ENCODE peak calls at places on chromosomes 4 and X, in six cellular contexts. F is mucosa of descending colon, E is upper lobe of right lung, G is fibroblast of pulmonary artery, B is fibroblast of lung, R is neural progenitor cell. I is an unnamed sample.

GRCh38 chr4:138275946-138276621 is 33.9 kb upstream of the SLC7A11 start:
- DNase-seq in E (no peak), F (no peak), R (no peak), G (peak), B (peak), I (peak)

GRCh38 chr4:129350800-129351199 is 254.8 kb downstream of the C4orf33 start:
- DNase-seq in G (no peak), F (no peak), R (no peak), B (no peak), E (no peak), I (no peak)

GRCh38 chr4:15348236-15348635 is 79.6 kb upstream of the C1QTNF7 start:
- DNase-seq in R (no peak), F (no peak), G (no peak), E (no peak), B (peak), I (no peak)

GRCh38 chr4:106715825-106716224 is 320.3 kb downstream of the DKK2 start:
- DNase-seq in F (no peak), E (no peak), R (no peak), G (no peak), B (no peak), I (no peak)

GRCh38 chr4:20698382-20698781 is 1.9 kb upstream of the PACRGL start:
- DNase-seq in E (no peak), R (no peak), B (no peak), F (no peak), G (peak), I (peak)

GRCh38 chr4:56752985-56753384 is 68.5 kb downstream of the SPINK2 start:
- DNase-seq in B (no peak), G (no peak), E (no peak), F (peak), R (no peak), I (no peak)

GRCh38 chrX:110852180-110852579 is 56.6 kb upstream of the CHRDL1 start:
- DNase-seq in G (peak), F (no peak), E (no peak), R (peak), B (peak), I (peak)

GRCh38 chr4:88204882-88205281 is 46.4 kb upstream of the ABCG2 start:
- DNase-seq in E (no peak), R (no peak), F (no peak), G (peak), B (no peak), I (no peak)

GRCh38 chr4:66558651-66559050 is 888.4 kb upstream of the EPHA5 start:
- DNase-seq in F (no peak), B (peak), R (no peak), E (no peak), G (peak), I (peak)

GRCh38 chr4:164210377-164210776 is 543.6 kb upstream of the SMIM31 start:
- DNase-seq in F (no peak), G (no peak), E (no peak), B (peak), R (no peak), I (no peak)

GRCh38 chrX:47644557-47645091 is 5.7 kb downstream of the ELK1 start:
- DNase-seq in G (peak), E (no peak), R (peak), F (no peak), B (peak), I (peak)

GRCh38 chrX:153968754-153969124 is 2.9 kb downstream of the HCFC1 start:
- DNase-seq in F (no peak), G (no peak), B (peak), E (no peak), R (peak), I (no peak)

GRCh38 chr4:71006203-71006907 is 12.9 kb downstream of the DCK start:
- DNase-seq in R (no peak), B (no peak), G (no peak), E (no peak), F (no peak), I (no peak)

GRCh38 chr4:83722730-83723269 is 186.9 kb downstream of the GPAT3 start:
- DNase-seq in E (no peak), F (no peak), G (no peak), B (no peak), R (no peak), I (no peak)

GRCh38 chr4:85995361-85995760 is 364.5 kb downstream of the MAPK10 start:
- DNase-seq in G (no peak), E (no peak), F (no peak), B (no peak), R (no peak), I (no peak)

GRCh38 chr4:109721033-109721432 is 8.8 kb downstream of the PLA2G12A start:
- DNase-seq in E (no peak), R (no peak), G (peak), B (peak), F (no peak), I (no peak)

GRCh38 chrX:12802741-12803140 is 11.5 kb downstream of the PRPS2 start:
- DNase-seq in B (no peak), E (no peak), R (no peak), F (no peak), G (no peak), I (peak)

GRCh38 chr4:57501715-57502114 is 391.5 kb upstream of the IGFBP7 start:
- DNase-seq in G (peak), R (no peak), E (no peak), F (no peak), B (peak), I (peak)

GRCh38 chr4:133584714-133585113 is 435.6 kb downstream of the PCDH10 start:
- DNase-seq in G (no peak), R (no peak), B (no peak), F (no peak), E (no peak), I (no peak)

GRCh38 chr4:72546456-72546855 is 22.6 kb downstream of the ADAMTS3 start:
- DNase-seq in R (no peak), E (no peak), B (no peak), F (no peak), G (no peak), I (peak)

GRCh38 chr4:118716304-118716703 is 31.1 kb downstream of the METTL14 start:
- DNase-seq in B (no peak), R (no peak), F (no peak), G (no peak), E (no peak), I (no peak)

GRCh38 chrX:44903842-44904530 is 31.0 kb downstream of the KDM6A start:
- DNase-seq in B (no peak), F (no peak), R (no peak), G (no peak), E (no peak), I (no peak)

GRCh38 chr4:114595207-114595606 is 3.4 kb upstream of the UGT8 start:
- DNase-seq in E (no peak), R (no peak), B (no peak), G (no peak), F (no peak), I (no peak)

GRCh38 chr4:52617467-52618017 is 41.6 kb downstream of the USP46 start:
- DNase-seq in R (no peak), B (no peak), E (no peak), G (no peak), F (no peak), I (no peak)

GRCh38 chrX:22135994-22136684 is 104.0 kb downstream of the PHEX start:
- DNase-seq in G (peak), E (no peak), F (no peak), B (peak), R (peak), I (peak)

GRCh38 chr4:80989921-80990544 is 40.5 kb upstream of the BMP3 start:
- DNase-seq in F (no peak), E (no peak), B (peak), G (peak), R (peak), I (peak)

GRCh38 chrX:77945910-77946309 is 23.5 kb downstream of the PGAM4 start:
- DNase-seq in F (no peak), E (no peak), R (no peak), B (no peak), G (no peak), I (no peak)

GRCh38 chr4:139815646-139816601 is 150.3 kb downstream of the MGST2 start:
- DNase-seq in B (peak), E (no peak), G (peak), F (no peak), R (peak), I (peak)

GRCh38 chr4:110275871-110276270 is 77.5 kb upstream of the ELOVL6 start:
- DNase-seq in B (peak), G (peak), E (no peak), F (no peak), R (no peak), I (peak)

GRCh38 chr4:37455301-37456062 is 210.9 kb downstream of the NWD2 start:
- DNase-seq in B (no peak), G (no peak), F (peak), E (peak), R (no peak), I (no peak)

GRCh38 chr4:176883681-176884418 is 91.1 kb upstream of the VEGFC start:
- DNase-seq in G (peak), F (no peak), E (no peak), R (no peak), B (peak), I (peak)
- H3K4me3 ChIP-seq in G (no peak), F (no peak), E (no peak), R (no peak), B (no peak), I (peak)

GRCh38 chr4:186033027-186033426 is 35.9 kb upstream of the TLR3 start:
- DNase-seq in E (no peak), B (no peak), F (no peak), G (no peak), R (no peak), I (no peak)

GRCh38 chr4:186030795-186031194 is 38.2 kb upstream of the TLR3 start:
- DNase-seq in R (no peak), E (no peak), G (no peak), F (no peak), B (no peak), I (no peak)

GRCh38 chr4:186027405-186027804 is 41.6 kb upstream of the TLR3 start:
- DNase-seq in E (no peak), R (no peak), G (no peak), B (no peak), F (peak), I (no peak)

GRCh38 chr4:186029731-186030421 is 39.1 kb upstream of the TLR3 start:
- DNase-seq in E (peak), G (peak), R (peak), B (peak), F (peak), I (peak)

GRCh38 chr4:186032259-186032658 is 36.7 kb upstream of the TLR3 start:
- DNase-seq in B (peak), E (no peak), G (no peak), F (no peak), R (no peak), I (no peak)
- TF ChIP-seq CTCF in B (no peak), E (peak), G (peak), F (no peak), R (peak), I (no peak)

DNA sequence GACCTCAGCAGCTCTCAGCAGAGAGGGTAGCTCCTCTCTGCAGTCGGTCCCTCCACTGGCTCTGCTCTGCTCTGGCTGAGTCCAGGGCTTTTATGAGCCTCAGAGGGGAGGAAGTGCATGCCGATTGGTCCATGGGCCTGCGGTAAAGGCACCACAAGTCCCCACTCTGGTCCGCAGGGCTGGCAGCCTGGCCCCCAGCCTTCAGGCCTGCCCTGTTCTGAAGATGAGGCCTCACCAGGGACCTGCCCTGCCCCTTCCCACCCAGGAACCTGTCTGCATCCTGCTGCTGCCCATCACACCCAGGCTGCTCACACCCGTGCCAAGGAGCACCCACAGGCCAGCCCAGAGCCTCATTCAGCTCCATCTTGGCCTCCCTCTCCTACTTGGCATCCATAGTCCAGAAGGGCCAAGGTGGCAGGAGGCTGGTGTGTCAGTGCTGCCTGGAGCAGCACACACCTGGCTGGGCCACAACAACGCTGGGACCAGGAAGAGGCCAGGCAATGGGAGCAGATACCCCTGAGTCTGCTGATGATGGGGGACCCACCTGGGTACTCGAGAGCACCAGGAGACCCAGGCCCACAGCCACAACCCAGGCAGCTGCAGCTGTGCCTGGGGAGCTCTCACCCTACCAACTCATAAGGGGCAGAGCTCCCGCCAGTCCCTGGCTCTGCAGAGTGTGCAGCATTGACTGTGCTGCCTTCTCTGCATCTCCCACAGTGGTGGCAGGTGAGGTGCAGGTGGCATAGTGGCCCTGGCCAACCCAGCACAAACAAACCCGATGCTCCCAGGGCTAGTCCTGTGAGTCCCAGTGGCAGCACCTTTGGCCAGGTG is 191.9 kb upstream of the NUDT6 start:
- DNase-seq in R (no peak), G (no peak), E (no peak), B (no peak), F (no peak), I (no peak)
- H3K4me3 ChIP-seq in R (no peak), G (no peak), E (no peak), B (no peak), F (no peak), I (no peak)

GRCh38 chr4:134773497-134774000 is 572.0 kb upstream of the PABPC4L start:
- DNase-seq in E (peak), G (no peak), B (no peak), R (no peak), F (no peak), I (no peak)

GRCh38 chr4:134780244-134780643 is 578.7 kb upstream of the PABPC4L start:
- DNase-seq in B (peak), G (no peak), F (no peak), E (no peak), R (no peak), I (no peak)

DNA sequence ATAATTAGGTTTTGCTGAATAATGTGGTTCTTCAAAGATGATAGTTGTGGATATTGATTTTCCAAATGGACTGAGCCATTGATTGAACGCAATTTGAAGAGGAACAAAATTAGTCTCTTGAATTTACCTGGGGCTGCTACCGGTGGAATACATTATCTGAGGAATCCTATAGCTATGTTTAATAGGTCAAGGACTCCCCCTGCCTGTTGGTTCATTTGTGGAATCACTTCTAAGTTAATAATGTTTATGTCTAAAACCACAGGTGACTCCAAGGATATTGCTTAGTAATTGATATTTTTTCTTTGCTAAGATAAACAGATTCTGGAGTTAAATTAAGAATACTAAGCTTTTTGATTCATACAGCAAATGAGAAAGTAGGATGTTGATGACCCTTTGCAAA is 576.0 kb upstream of the PABPC4L start:
- DNase-seq in E (no peak), R (peak), F (no peak), B (peak), G (no peak), I (no peak)
- TF ChIP-seq CTCF in E (peak), R (peak), F (no peak), B (no peak), G (no peak), I (no peak)

I was measured in AG10803.